ENCODE peak calls at places on chromosomes 5 and 9, in eight cellular contexts. E is endodermal cell; Z is dorsolateral prefrontal cortex; A is pancreas; K is vagina; U is brain microvascular endothelial cell; V is CD4-positive, alpha-beta T cell; J is lung. Q is an unnamed sample.

GRCh38 chr5:9239071-9239470 is 306.8 kb downstream of the SEMA5A start:
- DNase-seq in E (no peak), Z (no peak), A (no peak), K (no peak), U (peak), V (no peak), J (no peak), Q (no peak)

GRCh38 chr9:613771-614347 is 227.6 kb upstream of the DMRT1 start:
- DNase-seq in E (peak), Z (peak), A (peak), K (no peak), U (peak), V (peak), J (peak), Q (peak)

GRCh38 chr9:127163409-127163808 is 41.0 kb upstream of the ANGPTL2 start:
- DNase-seq in E (peak), Z (peak), A (no peak), K (no peak), U (peak), V (no peak), J (no peak), Q (no peak)

GRCh38 chr5:72661405-72661804 is 154.2 kb upstream of the ZNF366 start:
- DNase-seq in E (no peak), Z (no peak), A (no peak), K (no peak), U (no peak), V (no peak), J (no peak), Q (no peak)

GRCh38 chr5:124790261-124790894 is 43.9 kb upstream of the ZNF608 start:
- DNase-seq in E (no peak), Z (no peak), A (no peak), K (no peak), U (peak), V (no peak), J (no peak), Q (no peak)

GRCh38 chr5:131164161-131164930 is 710 bp downstream of the HINT1 start:
- DNase-seq in E (peak), Z (peak), A (peak), K (no peak), U (peak), V (peak), J (peak), Q (peak)

GRCh38 chr5:65126192-65126591 is 355.5 kb downstream of the ADAMTS6 start:
- DNase-seq in E (peak), Z (peak), A (no peak), K (no peak), U (peak), V (no peak), J (no peak), Q (no peak)

GRCh38 chr9:127545196-127546124 is 66.6 kb upstream of the STXBP1 start:
- DNase-seq in E (peak), Z (no peak), A (peak), K (no peak), U (no peak), V (no peak), J (peak), Q (no peak)

GRCh38 chr9:104269996-104270963 is 176.2 kb downstream of the SMC2 start:
- DNase-seq in E (no peak), Z (no peak), A (peak), K (no peak), U (no peak), V (no peak), J (no peak), Q (no peak)

GRCh38 chr5:107218457-107219193 is 452.1 kb downstream of the EFNA5 start:
- DNase-seq in E (no peak), Z (no peak), A (no peak), K (no peak), U (peak), V (no peak), J (no peak), Q (no peak)

GRCh38 chr5:133993152-133993548 is 11.6 kb downstream of the VDAC1 start:
- DNase-seq in E (no peak), Z (no peak), A (no peak), K (no peak), U (peak), V (no peak), J (no peak), Q (no peak)

GRCh38 chr9:79432485-79432884 is 139.3 kb upstream of the TLE4 start:
- DNase-seq in E (no peak), Z (no peak), A (no peak), K (no peak), U (no peak), V (no peak), J (no peak), Q (no peak)

GRCh38 chr9:99224445-99224844 is 2.4 kb downstream of the SEC61B start:
- DNase-seq in E (no peak), Z (no peak), A (no peak), K (no peak), U (no peak), V (no peak), J (no peak), Q (no peak)

GRCh38 chr9:25864509-25864908 is 186.3 kb upstream of the TUSC1 start:
- DNase-seq in E (no peak), Z (no peak), A (no peak), K (no peak), U (no peak), V (no peak), J (no peak), Q (no peak)

GRCh38 chr5:120655828-120656435 is 191.8 kb downstream of the PRR16 start:
- DNase-seq in E (peak), Z (no peak), A (no peak), K (no peak), U (peak), V (no peak), J (peak), Q (no peak)

GRCh38 chr5:94021246-94021645 is 279.8 kb upstream of the POU5F2 start:
- DNase-seq in E (no peak), Z (no peak), A (peak), K (no peak), U (peak), V (no peak), J (no peak), Q (no peak)

GRCh38 chr5:133359861-133360260 is 252.5 kb downstream of the FSTL4 start:
- DNase-seq in E (peak), Z (no peak), A (no peak), K (no peak), U (no peak), V (no peak), J (no peak), Q (no peak)

GRCh38 chr9:93463638-93464248 is 10.4 kb upstream of the FAM120AOS start:
- DNase-seq in E (no peak), Z (no peak), A (no peak), K (no peak), U (no peak), V (no peak), J (no peak), Q (no peak)

GRCh38 chr5:96614110-96614691 is 48.0 kb upstream of the CAST start:
- DNase-seq in E (peak), Z (peak), A (peak), K (no peak), U (peak), V (peak), J (peak), Q (peak)

GRCh38 chr5:142295084-142295758 is 29.6 kb downstream of the SPRY4 start:
- DNase-seq in E (peak), Z (no peak), A (no peak), K (no peak), U (peak), V (no peak), J (no peak), Q (no peak)

GRCh38 chr9:124949387-124949786 is 8.5 kb upstream of the GOLGA1 start:
- DNase-seq in E (no peak), Z (no peak), A (no peak), K (no peak), U (no peak), V (no peak), J (no peak), Q (no peak)

GRCh38 chr5:65625743-65626142 is 916 bp downstream of the SHLD3 start:
- DNase-seq in E (no peak), Z (no peak), A (no peak), K (no peak), U (no peak), V (no peak), J (no peak), Q (no peak)

GRCh38 chr9:115944166-115944948 is 209.2 kb upstream of the PAPPA start:
- DNase-seq in E (no peak), Z (no peak), A (peak), K (peak), U (peak), V (no peak), J (peak), Q (peak)

GRCh38 chr9:124489974-124490373 is 17.2 kb downstream of the NR5A1 start:
- DNase-seq in E (no peak), Z (no peak), A (no peak), K (no peak), U (no peak), V (no peak), J (no peak), Q (no peak)

DNA sequence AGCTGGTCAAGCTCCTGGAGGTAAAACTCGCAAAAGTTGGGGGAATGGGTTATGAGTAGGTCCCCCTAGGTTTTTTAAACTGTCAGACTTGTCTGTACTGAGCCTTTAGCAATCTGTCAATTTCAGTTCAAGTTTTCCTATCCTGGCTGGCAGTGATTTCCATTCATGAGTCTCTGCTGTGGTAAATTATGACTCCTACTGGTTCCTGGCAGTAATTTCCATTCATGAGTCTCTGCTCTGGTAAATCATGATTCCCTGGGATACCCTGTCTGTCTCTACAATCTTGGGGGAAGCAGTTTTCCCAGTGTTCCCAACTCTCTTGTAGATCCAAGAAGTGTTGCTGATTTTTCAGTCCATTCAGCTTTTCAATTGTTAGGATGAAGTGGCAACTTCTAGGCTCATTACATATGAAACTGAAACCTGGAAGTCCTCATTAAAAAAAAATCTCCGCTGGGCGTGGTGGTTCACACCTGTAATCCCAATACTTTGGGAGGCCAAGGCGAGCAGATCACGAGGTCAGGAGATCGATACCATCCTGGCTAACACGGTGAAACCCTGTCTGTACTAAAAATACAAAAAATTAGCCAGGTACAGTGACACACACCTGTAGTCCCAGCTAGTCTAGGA is 91.3 kb upstream of the GPBP1 start:
- DNase-seq in E (no peak), Z (no peak), A (no peak), K (no peak), U (peak), V (no peak), J (no peak), Q (no peak)
- TF ChIP-seq CTCF in E (peak), Z (no peak), A (no peak), K (no peak), U (peak), V (no peak), J (no peak), Q (no peak)

GRCh38 chr9:114370985-114371335 is 16.8 kb downstream of the AKNA start:
- DNase-seq in E (peak), Z (peak), A (no peak), K (no peak), U (no peak), V (no peak), J (no peak), Q (no peak)

GRCh38 chr9:114370251-114370984 is 17.4 kb downstream of the AKNA start:
- DNase-seq in E (peak), Z (no peak), A (no peak), K (no peak), U (no peak), V (no peak), J (no peak), Q (no peak)

GRCh38 chr9:114371986-114372917 is 15.5 kb downstream of the AKNA start:
- DNase-seq in E (no peak), Z (no peak), A (no peak), K (no peak), U (no peak), V (peak), J (no peak), Q (no peak)

GRCh38 chr9:114372971-114373591 is 14.7 kb downstream of the AKNA start:
- DNase-seq in E (no peak), Z (no peak), A (no peak), K (no peak), U (no peak), V (peak), J (peak), Q (no peak)

DNA sequence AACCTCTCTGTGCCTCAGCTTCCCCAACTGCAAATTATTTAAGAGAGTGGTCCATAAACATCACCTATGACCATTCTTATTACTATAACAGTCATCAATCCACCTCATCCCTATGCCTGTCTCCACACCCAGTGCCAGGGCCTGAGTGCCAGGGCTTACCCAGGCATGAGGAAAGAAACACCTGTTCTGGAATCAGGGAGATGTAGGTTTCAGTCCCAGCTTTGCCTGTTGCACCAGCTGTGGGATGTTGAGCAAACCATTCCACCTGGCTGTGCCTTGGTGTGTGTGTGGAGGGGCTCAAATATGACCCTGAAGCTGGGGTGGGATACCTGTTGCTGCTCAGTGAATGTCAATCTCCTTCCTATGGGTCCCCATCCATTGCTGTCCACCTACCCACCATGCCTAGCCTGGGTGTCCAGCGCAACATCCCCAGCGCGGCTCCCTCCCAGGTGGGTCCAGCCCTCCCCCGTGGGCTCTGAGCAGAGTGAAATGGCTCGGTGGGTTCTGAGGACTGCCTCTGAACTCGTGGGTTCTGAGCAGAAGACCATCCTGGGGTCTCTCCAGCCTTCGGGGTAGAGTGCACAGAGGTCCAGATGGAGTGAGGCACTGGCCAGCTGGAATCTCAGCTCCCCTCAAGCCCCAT is 16.3 kb downstream of the AKNA start:
- DNase-seq in E (no peak), Z (no peak), A (no peak), K (no peak), U (no peak), V (no peak), J (no peak), Q (no peak)
- H3K27ac ChIP-seq in E (no peak), Z (peak), A (no peak), K (peak), U (no peak), V (peak), J (peak), Q (peak)

GRCh38 chr9:30574355-30575151 is 1809.9 kb upstream of the ACO1 start:
- DNase-seq in E (peak), Z (no peak), A (no peak), K (no peak), U (no peak), V (no peak), J (no peak), Q (no peak)
- TF ChIP-seq CTCF in E (no peak), Z (no peak), A (no peak), K (no peak), U (no peak), V (no peak), J (no peak), Q (no peak)

DNA sequence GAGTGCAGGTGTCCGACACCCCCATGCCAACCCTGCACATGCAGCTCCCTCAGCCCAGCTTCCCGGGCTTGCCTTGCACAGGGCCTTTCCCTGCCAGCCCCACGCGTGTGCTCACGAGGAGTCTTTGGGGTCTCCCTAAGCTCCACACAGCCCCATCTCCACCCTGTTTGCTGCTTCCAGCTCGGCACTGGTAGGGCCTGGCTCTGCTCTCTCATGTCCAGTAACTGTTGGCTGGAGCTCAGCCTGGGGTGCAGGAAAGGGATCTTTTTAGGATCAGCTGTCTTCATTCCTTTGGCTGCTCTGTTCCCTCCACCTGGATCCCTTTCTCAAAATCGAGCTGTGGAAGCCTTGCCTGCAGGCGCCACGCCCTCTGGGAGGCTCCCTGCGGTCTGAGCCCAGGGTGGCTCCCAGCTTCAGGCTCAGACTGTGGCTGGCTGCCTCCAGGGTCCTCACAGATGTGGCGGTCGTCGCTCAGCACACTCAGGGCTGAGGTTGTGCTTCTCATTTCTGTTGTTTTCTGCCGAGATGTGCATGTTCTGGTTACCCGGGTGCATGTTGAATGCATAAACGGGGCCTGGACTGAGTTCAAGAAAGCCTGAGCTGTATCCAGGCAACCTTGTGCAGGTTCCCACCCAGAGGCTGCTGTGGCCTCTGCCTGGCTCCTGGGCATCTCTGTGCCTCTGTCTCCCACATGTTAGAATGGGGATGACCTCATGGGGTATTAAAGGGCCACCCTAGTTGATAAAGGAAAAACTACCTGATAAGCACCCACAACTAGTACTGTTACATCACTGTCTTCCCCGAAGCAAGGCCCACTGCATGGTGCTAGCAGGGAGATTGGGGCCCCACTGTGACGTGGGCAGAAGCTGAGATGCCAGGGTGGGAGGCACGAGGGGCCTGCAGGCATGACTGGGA is 4.3 kb downstream of the CACNA1B start:
- DNase-seq in E (no peak), Z (peak), A (no peak), K (no peak), U (no peak), V (no peak), J (no peak), Q (no peak)
- H3K27ac ChIP-seq in E (no peak), Z (peak), A (no peak), K (no peak), U (no peak), V (no peak), J (no peak), Q (no peak)

GRCh38 chr5:148374693-148375360 is 8.9 kb upstream of the FBXO38 start:
- DNase-seq in E (peak), Z (peak), A (peak), K (no peak), U (peak), V (no peak), J (peak), Q (no peak)
- TF ChIP-seq CTCF in E (peak), Z (peak), A (peak), K (peak), U (peak), V (peak), J (peak), Q (peak)

GRCh38 chr9:87710448-87710847 is 15.5 kb upstream of the CTSL start:
- DNase-seq in E (peak), Z (no peak), A (no peak), K (no peak), U (no peak), V (no peak), J (no peak), Q (no peak)

GRCh38 chr9:87713990-87714335 is 12.0 kb upstream of the CTSL start:
- DNase-seq in E (no peak), Z (no peak), A (no peak), K (no peak), U (no peak), V (no peak), J (no peak), Q (no peak)

GRCh38 chr9:87713278-87713989 is 12.5 kb upstream of the CTSL start:
- DNase-seq in E (peak), Z (no peak), A (peak), K (peak), U (peak), V (no peak), J (peak), Q (peak)

GRCh38 chr9:87712801-87713277 is 13.1 kb upstream of the CTSL start:
- DNase-seq in E (peak), Z (no peak), A (no peak), K (no peak), U (no peak), V (no peak), J (no peak), Q (no peak)

DNA sequence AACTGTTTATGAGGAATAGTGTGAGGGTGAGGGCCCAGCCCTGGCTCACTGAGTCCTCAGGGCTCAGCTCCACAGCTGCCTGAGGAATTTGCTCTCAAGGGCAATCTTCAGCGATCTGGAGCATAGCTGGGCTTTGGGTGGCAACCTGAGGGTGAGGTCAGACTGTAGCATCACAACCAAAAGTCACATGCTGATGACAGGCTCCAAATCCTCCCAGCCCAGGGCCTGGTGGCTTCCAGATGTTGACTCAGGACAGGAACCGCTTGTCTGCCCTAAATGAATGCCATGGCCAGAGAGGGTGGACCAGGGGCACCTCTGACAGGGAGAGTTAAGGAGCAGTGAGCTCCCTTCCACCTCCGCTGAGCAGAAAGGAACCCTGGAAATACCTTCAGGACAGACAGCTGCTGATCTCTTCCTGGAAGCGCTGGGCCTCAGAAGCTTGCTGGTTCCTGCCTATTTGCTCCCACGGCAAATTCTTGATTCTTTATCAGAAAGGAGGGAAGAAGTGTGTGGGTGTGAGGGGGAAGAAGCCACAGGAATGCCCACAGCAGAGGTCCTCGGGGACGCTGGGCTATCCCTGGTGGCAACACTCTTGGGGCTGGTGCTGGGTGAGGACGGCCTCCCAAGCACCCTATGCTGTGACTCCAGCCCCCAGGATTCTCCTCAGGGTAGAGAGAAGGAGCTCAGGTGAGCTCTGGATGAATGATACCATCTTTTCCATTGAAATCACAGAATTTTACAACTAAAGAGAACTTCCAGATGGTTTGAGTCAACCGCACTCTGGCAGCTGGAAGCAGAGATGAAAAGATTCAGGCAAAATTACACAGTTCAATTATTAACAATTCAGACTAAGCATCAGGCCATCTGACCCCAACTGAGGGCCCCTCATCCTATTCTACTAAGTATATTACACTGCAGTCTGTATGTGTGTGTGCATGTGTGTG is 13.8 kb upstream of the CTSL start:
- DNase-seq in E (peak), Z (no peak), A (no peak), K (no peak), U (peak), V (no peak), J (no peak), Q (no peak)
- H3K27ac ChIP-seq in E (no peak), Z (no peak), A (no peak), K (peak), U (peak), V (no peak), J (peak), Q (peak)

GRCh38 chr9:121735792-121736130 is 84.3 kb downstream of the DAB2IP start:
- DNase-seq in E (no peak), Z (no peak), A (no peak), K (no peak), U (no peak), V (no peak), J (no peak), Q (no peak)
- TF ChIP-seq CTCF in E (no peak), Z (no peak), A (no peak), K (no peak), U (no peak), V (no peak), J (no peak), Q (no peak)

Q was measured in thoracic aorta.